ENCODE peak calls at places on chromosomes 6 and 20, in nine cellular contexts. S, K, M, B, C, L, D, E and O are unnamed samples.

GRCh38 chr6:134921980-134922313 is 28.0 kb downstream of the ALDH8A1 start:
- DNase-seq in S (no peak), K (no peak), M (no peak), B (no peak), C (no peak), L (no peak), D (no peak), E (peak), O (no peak)

GRCh38 chr6:149077208-149077607 is 240.3 kb upstream of the TAB2 start:
- DNase-seq in S (no peak), K (no peak), M (no peak), B (no peak), C (no peak), L (no peak), D (no peak), E (no peak), O (no peak)

GRCh38 chr6:100353276-100354015 is 111.3 kb downstream of the SIM1 start:
- DNase-seq in S (no peak), K (no peak), M (no peak), B (no peak), C (no peak), L (peak), D (no peak), E (peak), O (no peak)

GRCh38 chr6:146770965-146771735 is 172.4 kb downstream of the ADGB start:
- DNase-seq in S (peak), K (no peak), M (no peak), B (peak), C (peak), L (no peak), D (peak), E (peak), O (peak)

GRCh38 chr6:35181933-35182612 is 31.7 kb upstream of the SCUBE3 start:
- DNase-seq in S (no peak), K (peak), M (no peak), B (peak), C (no peak), L (peak), D (peak), E (peak), O (peak)

GRCh38 chr20:58127731-58128130 is 100.7 kb downstream of the ANKRD60 start:
- DNase-seq in S (no peak), K (no peak), M (no peak), B (no peak), C (no peak), L (peak), D (peak), E (peak), O (peak)

GRCh38 chr20:53962388-53962787 is 108.0 kb downstream of the BCAS1 start:
- DNase-seq in S (no peak), K (no peak), M (no peak), B (no peak), C (no peak), L (no peak), D (no peak), E (no peak), O (no peak)

GRCh38 chr6:43837501-43837900 is 67.5 kb downstream of the VEGFA start:
- DNase-seq in S (no peak), K (no peak), M (no peak), B (no peak), C (no peak), L (no peak), D (no peak), E (no peak), O (no peak)

GRCh38 chr20:36017034-36017951 is 48.9 kb downstream of the CNBD2 start:
- DNase-seq in S (no peak), K (no peak), M (no peak), B (no peak), C (no peak), L (peak), D (peak), E (peak), O (peak)

GRCh38 chr6:107740496-107741190 is 83.5 kb downstream of the SCML4 start:
- DNase-seq in S (no peak), K (no peak), M (no peak), B (peak), C (no peak), L (no peak), D (no peak), E (no peak), O (no peak)

GRCh38 chr6:28240517-28240916 is 11.6 kb downstream of the ZKSCAN4 start:
- DNase-seq in S (no peak), K (no peak), M (no peak), B (no peak), C (no peak), L (no peak), D (no peak), E (no peak), O (no peak)

GRCh38 chr6:164693934-164694333 is 615.5 kb downstream of the C6orf118 start:
- DNase-seq in S (no peak), K (no peak), M (no peak), B (no peak), C (no peak), L (no peak), D (no peak), E (peak), O (no peak)

GRCh38 chr6:85923013-85923430 is 280.3 kb upstream of the SYNCRIP start:
- DNase-seq in S (no peak), K (peak), M (no peak), B (no peak), C (no peak), L (peak), D (peak), E (peak), O (peak)

GRCh38 chr6:170062209-170062903 is 228.5 kb downstream of the DLL1 start:
- DNase-seq in S (no peak), K (no peak), M (peak), B (peak), C (no peak), L (no peak), D (no peak), E (no peak), O (no peak)

GRCh38 chr6:41367700-41368099 is 32.3 kb downstream of the NCR2 start:
- DNase-seq in S (no peak), K (peak), M (no peak), B (peak), C (peak), L (peak), D (peak), E (peak), O (peak)

GRCh38 chr6:107473660-107474059 is 14.3 kb upstream of the PDSS2 start:
- DNase-seq in S (no peak), K (no peak), M (no peak), B (no peak), C (no peak), L (no peak), D (no peak), E (no peak), O (no peak)

GRCh38 chr6:47059216-47059885 is 17.2 kb upstream of the ADGRF1 start:
- DNase-seq in S (no peak), K (no peak), M (no peak), B (no peak), C (no peak), L (peak), D (no peak), E (no peak), O (no peak)

GRCh38 chr6:10424005-10424404 is 9.1 kb upstream of the TFAP2A start:
- DNase-seq in S (no peak), K (peak), M (no peak), B (no peak), C (no peak), L (no peak), D (peak), E (no peak), O (no peak)

GRCh38 chr6:137920331-137920730 is 53.3 kb downstream of the TNFAIP3 start:
- DNase-seq in S (no peak), K (no peak), M (no peak), B (no peak), C (no peak), L (no peak), D (no peak), E (no peak), O (no peak)

GRCh38 chr6:127855542-127856159 is 45.2 kb downstream of the THEMIS start:
- DNase-seq in S (peak), K (peak), M (no peak), B (no peak), C (peak), L (peak), D (peak), E (peak), O (peak)

GRCh38 chr6:72374864-72375263 is 247.0 kb upstream of the KCNQ5 start:
- DNase-seq in S (no peak), K (peak), M (no peak), B (no peak), C (no peak), L (peak), D (no peak), E (no peak), O (no peak)

GRCh38 chr6:156943167-156943566 is 166.0 kb downstream of the ARID1B start:
- DNase-seq in S (no peak), K (no peak), M (no peak), B (no peak), C (no peak), L (no peak), D (no peak), E (no peak), O (no peak)

GRCh38 chr6:120478650-120479049 is 855.6 kb downstream of the TBC1D32 start:
- DNase-seq in S (no peak), K (no peak), M (no peak), B (no peak), C (no peak), L (no peak), D (no peak), E (no peak), O (no peak)

GRCh38 chr6:45074423-45074822 is 253.7 kb upstream of the RUNX2 start:
- DNase-seq in S (no peak), K (no peak), M (no peak), B (no peak), C (no peak), L (no peak), D (no peak), E (peak), O (no peak)

GRCh38 chr6:139855741-139856206 is 481.3 kb upstream of the CITED2 start:
- DNase-seq in S (no peak), K (no peak), M (no peak), B (no peak), C (no peak), L (no peak), D (no peak), E (no peak), O (no peak)

GRCh38 chr6:2108700-2109306 is 136.6 kb downstream of the GMDS start:
- DNase-seq in S (no peak), K (no peak), M (no peak), B (no peak), C (no peak), L (no peak), D (no peak), E (no peak), O (no peak)

GRCh38 chr6:169409742-169410312 is 156.2 kb upstream of the THBS2 start:
- DNase-seq in S (no peak), K (no peak), M (no peak), B (no peak), C (no peak), L (no peak), D (peak), E (peak), O (no peak)

GRCh38 chr6:131982740-131983259 is 31.6 kb upstream of the CCN2 start:
- DNase-seq in S (no peak), K (no peak), M (no peak), B (no peak), C (no peak), L (peak), D (no peak), E (peak), O (no peak)

GRCh38 chr20:34904202-34904621 is 27.8 kb downstream of the ACSS2 start:
- DNase-seq in S (no peak), K (no peak), M (no peak), B (no peak), C (no peak), L (no peak), D (no peak), E (peak), O (no peak)

GRCh38 chr6:38443341-38443740 is 196.4 kb downstream of the BTBD9 start:
- DNase-seq in S (no peak), K (no peak), M (no peak), B (no peak), C (no peak), L (no peak), D (no peak), E (peak), O (no peak)

GRCh38 chr20:58449703-58450138 is 60.7 kb downstream of the VAPB start:
- DNase-seq in S (no peak), K (no peak), M (no peak), B (no peak), C (no peak), L (no peak), D (no peak), E (no peak), O (no peak)

GRCh38 chr6:135739288-135739687 is 112.2 kb upstream of the PDE7B start:
- DNase-seq in S (no peak), K (no peak), M (no peak), B (no peak), C (no peak), L (peak), D (no peak), E (peak), O (no peak)

GRCh38 chr6:25223421-25224052 is 55.6 kb upstream of the CARMIL1 start:
- DNase-seq in S (peak), K (peak), M (peak), B (peak), C (peak), L (peak), D (peak), E (peak), O (peak)

GRCh38 chr6:156028310-156029131 is 572.9 kb upstream of the NOX3 start:
- DNase-seq in S (no peak), K (no peak), M (peak), B (no peak), C (no peak), L (no peak), D (peak), E (no peak), O (peak)

GRCh38 chr6:138689849-138690248 is 83.7 kb upstream of the CCDC28A start:
- DNase-seq in S (no peak), K (no peak), M (no peak), B (no peak), C (no peak), L (no peak), D (no peak), E (no peak), O (no peak)

GRCh38 chr20:13243826-13244376 is 22.8 kb downstream of the ISM1 start:
- DNase-seq in S (no peak), K (no peak), M (no peak), B (no peak), C (no peak), L (peak), D (no peak), E (no peak), O (no peak)